ENCODE peak calls at places on chromosomes 2 and 18, in five cellular contexts. W is IMR-90, L is neuronal stem cell, D is mesenchymal stem cell, Z is H9. A is an unnamed sample.
A peak's percentile ranks its signal among the peaks of the same experiment; 100 is the strongest.

GRCh38 chr2:86297382-86298147 is 39.9 kb downstream of the REEP1 start:
- DNase-seq in W (no peak), L (no peak), D (no peak), Z (peak; percentile 44), A (peak; percentile 27)

GRCh38 chr2:69980408-69980807 is 19.0 kb upstream of the ASPRV1 start:
- DNase-seq in W (peak; percentile 82), L (no peak), D (no peak), Z (no peak), A (no peak)

GRCh38 chr2:158795110-158795924 is at the start of gene DAPL1:
- DNase-seq in W (no peak), L (no peak), D (no peak), Z (no peak), A (peak; percentile 81)

GRCh38 chr18:76791106-76791505 is 31.3 kb upstream of the ZNF236 start:
- DNase-seq in W (peak; percentile 12), L (no peak), D (no peak), Z (no peak), A (no peak)

GRCh38 chr2:10721344-10722251 is at the start of gene ATP6V1C2:
- DNase-seq in W (no peak), L (peak; percentile 64), D (no peak), Z (peak; percentile 67), A (peak; percentile 30)

GRCh38 chr18:48077291-48077690 is 146.8 kb upstream of the SMAD2 start:
- DNase-seq in W (no peak), L (no peak), D (no peak), Z (no peak), A (no peak)

GRCh38 chr2:127582863-127583861 is 47.7 kb downstream of the MYO7B start:
- DNase-seq in W (no peak), L (no peak), D (no peak), Z (no peak), A (no peak)

GRCh38 chr2:70454936-70455544 is 98.6 kb downstream of the TGFA start:
- DNase-seq in W (no peak), L (no peak), D (no peak), Z (no peak), A (no peak)

GRCh38 chr2:176280156-176280555 is 10.9 kb downstream of the MTX2 start:
- DNase-seq in W (no peak), L (no peak), D (no peak), Z (no peak), A (no peak)

GRCh38 chr2:29139152-29139551 is 23.9 kb downstream of the CLIP4 start:
- DNase-seq in W (peak; percentile 81), L (no peak), D (no peak), Z (no peak), A (no peak)

GRCh38 chr2:85920810-85921545 is 32.2 kb upstream of the ST3GAL5 start:
- DNase-seq in W (peak; percentile 32), L (no peak), D (peak; percentile 63), Z (no peak), A (peak; percentile 28)

GRCh38 chr18:29076645-29077044 is 899.7 kb upstream of the CDH2 start:
- DNase-seq in W (no peak), L (no peak), D (no peak), Z (no peak), A (no peak)

GRCh38 chr2:47029737-47030524 is 114.3 kb upstream of the MCFD2 start:
- DNase-seq in W (peak; percentile 52), L (no peak), D (peak; percentile 61), Z (no peak), A (no peak)

GRCh38 chr2:148020358-148021058 is at the start of gene ORC4:
- DNase-seq in W (peak; percentile 99), L (peak; percentile 99), D (peak; percentile 100), Z (peak; percentile 99), A (peak; percentile 100)

GRCh38 chr18:48938827-48939367 is 11.9 kb downstream of the SMAD7 start:
- DNase-seq in W (no peak), L (no peak), D (peak; percentile 43), Z (no peak), A (no peak)

GRCh38 chr2:149031396-149031795 is 7.1 kb upstream of the LYPD6B start:
- DNase-seq in W (no peak), L (no peak), D (no peak), Z (no peak), A (no peak)

GRCh38 chr2:149034406-149034805 is 4.1 kb upstream of the LYPD6B start:
- DNase-seq in W (no peak), L (no peak), D (no peak), Z (no peak), A (no peak)

GRCh38 chr2:149036507-149037293 is 1.8 kb upstream of the LYPD6B start:
- DNase-seq in W (no peak), L (no peak), D (no peak), Z (no peak), A (no peak)

GRCh38 chr2:149037851-149038250 is 648 bp upstream of the LYPD6B start:
- DNase-seq in W (no peak), L (no peak), D (no peak), Z (peak; percentile 56), A (no peak)

DNA sequence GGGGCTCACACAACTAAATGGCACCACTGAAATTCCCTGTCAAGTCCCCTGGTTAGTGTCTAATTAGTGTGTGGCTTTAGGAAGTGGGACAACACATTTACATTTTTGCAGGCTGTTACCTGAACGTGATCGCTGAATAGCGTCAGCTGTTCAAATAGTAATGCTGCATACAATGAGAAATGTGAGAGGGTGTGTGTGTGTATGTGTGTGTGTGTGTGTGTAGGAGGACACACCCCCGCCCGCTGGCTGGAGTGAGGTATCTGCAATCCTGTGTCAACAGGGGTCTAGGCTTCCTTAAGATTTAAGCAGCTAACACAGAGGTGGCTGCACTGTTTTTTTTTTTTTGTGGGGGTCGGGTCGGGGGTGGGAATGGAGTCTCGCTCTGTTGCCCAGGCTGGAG is 4.8 kb upstream of the LYPD6B start:
- DNase-seq in W (no peak), L (no peak), D (no peak), Z (no peak), A (peak; percentile 70)
- H3K4me1 ChIP-seq in W (no peaks in the 10 kb centered on the region), L (no peaks in the 10 kb centered on the region), D (peaks cover 7% of the 10 kb centered on the region), Z (peaks cover 3% of the 10 kb centered on the region), A (no peaks in the 10 kb centered on the region)

GRCh38 chr2:124874676-124875075 is 849.6 kb downstream of the CNTNAP5 start:
- DNase-seq in W (no peak), L (no peak), D (no peak), Z (no peak), A (no peak)
- H2BK120ac ChIP-seq in W (no peak overlapping the region), L (no peak overlapping the region), D (no peak overlapping the region), Z (no peak overlapping the region), A (no peak overlapping the region)

DNA sequence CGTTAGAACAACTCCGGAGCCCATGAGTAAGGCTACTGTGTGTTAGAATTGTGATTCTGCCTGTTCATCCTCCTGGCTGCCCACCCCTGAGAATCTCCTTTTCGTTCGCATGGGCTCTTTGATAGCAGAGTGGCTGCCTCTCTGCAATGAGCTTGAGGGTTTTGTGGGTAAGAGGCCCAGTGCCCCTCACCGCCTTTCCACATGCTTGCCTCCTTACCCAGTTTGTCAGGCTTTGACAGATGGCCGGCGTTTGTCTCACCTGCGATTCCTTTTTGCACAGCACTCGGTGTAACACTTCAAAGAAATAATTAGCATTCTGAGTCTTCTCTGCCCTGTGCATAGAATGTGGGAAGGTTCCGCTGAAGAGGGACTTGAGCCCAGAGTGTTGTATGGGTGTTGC is 138.0 kb downstream of the RHBDD1 start:
- DNase-seq in W (no peak), L (no peak), D (no peak), Z (no peak), A (no peak)
- H3K4me1 ChIP-seq in W (peaks cover 9% of the 10 kb centered on the region), L (peaks cover 5% of the 10 kb centered on the region), D (no peaks in the 10 kb centered on the region), Z (no peaks in the 10 kb centered on the region), A (no peaks in the 10 kb centered on the region)

GRCh38 chr2:215683295-215683694 is 247.4 kb upstream of the FN1 start:
- DNase-seq in W (no peak), L (no peak), D (no peak), Z (no peak), A (no peak)

GRCh38 chr2:215684448-215685217 is 248.8 kb upstream of the FN1 start:
- DNase-seq in W (peak; percentile 76), L (no peak), D (no peak), Z (no peak), A (peak; percentile 40)

GRCh38 chr2:215685218-215685962 is 249.5 kb upstream of the FN1 start:
- DNase-seq in W (no peak), L (no peak), D (no peak), Z (no peak), A (no peak)

GRCh38 chr2:215691346-215691745 is 255.5 kb upstream of the FN1 start:
- DNase-seq in W (no peak), L (no peak), D (no peak), Z (no peak), A (no peak)

DNA sequence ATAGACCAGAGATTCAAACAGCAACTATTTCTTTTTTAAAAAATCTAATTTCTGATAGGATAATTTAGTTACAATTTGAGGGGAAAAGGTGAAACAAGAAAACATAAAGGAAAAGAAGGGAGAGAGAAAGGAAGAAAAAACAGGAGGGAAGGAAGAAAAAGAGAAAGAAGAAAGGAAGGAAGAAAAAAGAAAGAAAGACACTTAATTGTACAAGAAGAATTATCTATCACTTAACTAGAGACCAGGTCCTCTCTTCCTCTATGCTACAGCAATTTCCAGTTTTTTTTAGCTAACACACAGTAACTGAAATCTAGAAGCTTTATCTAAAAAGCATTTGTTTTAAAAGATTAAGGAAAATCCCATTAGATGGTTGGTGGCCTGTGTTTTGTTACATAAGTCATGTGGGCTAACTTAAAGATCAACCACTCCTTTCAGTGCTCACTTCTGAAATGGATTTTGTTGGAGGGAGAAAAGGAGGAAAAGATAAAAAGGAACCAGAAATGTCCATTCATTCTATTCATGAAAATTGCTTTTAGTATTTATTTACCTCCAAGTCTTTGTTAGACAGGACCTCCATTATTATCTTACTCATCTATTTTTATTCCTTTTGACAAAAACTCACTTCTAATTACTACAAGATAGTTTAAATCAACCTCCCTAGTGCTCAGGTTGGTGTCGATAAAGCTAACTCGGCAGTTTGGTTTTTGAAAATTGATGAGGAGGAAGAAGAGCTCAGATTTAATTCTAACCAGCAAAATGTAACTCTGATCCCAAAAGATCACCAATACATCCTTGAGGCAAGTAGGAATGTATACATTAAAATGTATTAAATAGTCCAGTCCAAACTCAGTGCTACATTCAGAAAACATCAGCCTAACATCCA is 251.5 kb upstream of the FN1 start:
- DNase-seq in W (no peak), L (no peak), D (no peak), Z (no peak), A (peak; percentile 37)
- H2BK120ac ChIP-seq in W (no peak overlapping the region), L (no peak overlapping the region), D (no peak overlapping the region), Z (no peak overlapping the region), A (no peak overlapping the region)

DNA sequence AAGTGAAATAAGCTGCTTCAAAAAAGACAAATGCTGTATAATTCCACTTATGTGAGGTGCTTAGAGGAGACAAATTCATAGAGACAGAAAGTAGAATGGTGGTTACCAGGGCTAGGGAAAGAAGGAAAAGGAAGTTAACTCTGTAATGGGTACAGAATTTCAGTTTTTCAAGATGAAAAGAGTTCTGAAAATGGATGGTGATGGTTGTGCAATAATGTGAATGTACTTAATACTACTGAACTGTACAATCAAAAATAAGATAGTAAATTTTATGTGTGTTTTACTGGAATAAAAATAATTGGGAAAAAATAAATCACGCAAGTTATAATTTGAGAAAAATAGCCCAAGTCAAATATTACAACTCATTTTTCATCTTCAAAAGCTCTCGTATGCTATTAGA is 27.5 kb downstream of the ARHGAP25 start:
- DNase-seq in W (no peak), L (no peak), D (no peak), Z (no peak), A (no peak)
- H3K4me1 ChIP-seq in W (peaks cover 18% of the 10 kb centered on the region), L (no peaks in the 10 kb centered on the region), D (no peaks in the 10 kb centered on the region), Z (peaks cover 5% of the 10 kb centered on the region), A (peaks cover 2% of the 10 kb centered on the region)

GRCh38 chr2:120539421-120539936 is 193.5 kb downstream of the INHBB start:
- DNase-seq in W (no peak), L (no peak), D (no peak), Z (no peak), A (no peak)
- H2BK120ac ChIP-seq in W (peak overlapping the region; percentile 97), L (no peak overlapping the region), D (no peak overlapping the region), Z (no peak overlapping the region), A (no peak overlapping the region)

A was measured in mesendoderm.